ENCODE peak calls at places on chromosome 19, in nine cellular contexts. One of them, this sample, is unnamed.

GRCh38 chr19:41362143-41362847 is 1.7 kb downstream of the B9D2 start:
- DNase-seq in WTC11: no peak
- DNase-seq in brain microvascular endothelial cell: no peak
- DNase-seq in AG09319: no peak
- DNase-seq in nephron progenitor cell: no peak
- DNase-seq in left ventricle myocardium inferior: no peak
- DNase-seq in Calu3: peak
- DNase-seq in fibroblast of villous mesenchyme: no peak
- DNase-seq in gastrocnemius medialis: no peak
- DNase-seq in this sample: no peak

GRCh38 chr19:35128398-35129057 is 6.3 kb downstream of the LGI4 start:
- DNase-seq in WTC11: no peak
- DNase-seq in brain microvascular endothelial cell: no peak
- DNase-seq in AG09319: no peak
- DNase-seq in nephron progenitor cell: no peak
- DNase-seq in left ventricle myocardium inferior: no peak
- DNase-seq in Calu3: no peak
- DNase-seq in fibroblast of villous mesenchyme: no peak
- DNase-seq in gastrocnemius medialis: no peak
- DNase-seq in this sample: no peak

GRCh38 chr19:3607398-3608078 is 863 bp upstream of the TBXA2R start:
- DNase-seq in WTC11: peak
- DNase-seq in brain microvascular endothelial cell: no peak
- DNase-seq in AG09319: no peak
- DNase-seq in nephron progenitor cell: no peak
- DNase-seq in left ventricle myocardium inferior: peak
- DNase-seq in Calu3: no peak
- DNase-seq in fibroblast of villous mesenchyme: no peak
- DNase-seq in gastrocnemius medialis: no peak
- DNase-seq in this sample: no peak

GRCh38 chr19:20318616-20319015 is 151.6 kb downstream of the ZNF486 start:
- DNase-seq in WTC11: no peak
- DNase-seq in brain microvascular endothelial cell: no peak
- DNase-seq in AG09319: no peak
- DNase-seq in nephron progenitor cell: no peak
- DNase-seq in left ventricle myocardium inferior: no peak
- DNase-seq in Calu3: no peak
- DNase-seq in fibroblast of villous mesenchyme: no peak
- DNase-seq in gastrocnemius medialis: no peak
- DNase-seq in this sample: no peak

GRCh38 chr19:55116232-55117062 is 990 bp downstream of the PPP1R12C start:
- DNase-seq in WTC11: no peak
- DNase-seq in brain microvascular endothelial cell: peak
- DNase-seq in AG09319: no peak
- DNase-seq in nephron progenitor cell: peak
- DNase-seq in left ventricle myocardium inferior: peak
- DNase-seq in Calu3: peak
- DNase-seq in fibroblast of villous mesenchyme: peak
- DNase-seq in gastrocnemius medialis: peak
- DNase-seq in this sample: peak

GRCh38 chr19:37220383-37220782 is 2.4 kb downstream of the ZNF383 start:
- DNase-seq in WTC11: no peak
- DNase-seq in brain microvascular endothelial cell: no peak
- DNase-seq in AG09319: no peak
- DNase-seq in nephron progenitor cell: no peak
- DNase-seq in left ventricle myocardium inferior: no peak
- DNase-seq in Calu3: no peak
- DNase-seq in fibroblast of villous mesenchyme: no peak
- DNase-seq in gastrocnemius medialis: no peak
- DNase-seq in this sample: no peak

GRCh38 chr19:51131780-51132680 is 7.3 kb downstream of the SIGLEC9 start:
- DNase-seq in WTC11: no peak
- DNase-seq in brain microvascular endothelial cell: peak
- DNase-seq in AG09319: no peak
- DNase-seq in nephron progenitor cell: no peak
- DNase-seq in left ventricle myocardium inferior: peak
- DNase-seq in Calu3: no peak
- DNase-seq in fibroblast of villous mesenchyme: peak
- DNase-seq in gastrocnemius medialis: no peak
- DNase-seq in this sample: no peak

GRCh38 chr19:17467471-17468301 is 2.6 kb upstream of the SLC27A1 start:
- DNase-seq in WTC11: no peak
- DNase-seq in brain microvascular endothelial cell: no peak
- DNase-seq in AG09319: no peak
- DNase-seq in nephron progenitor cell: no peak
- DNase-seq in left ventricle myocardium inferior: no peak
- DNase-seq in Calu3: no peak
- DNase-seq in fibroblast of villous mesenchyme: no peak
- DNase-seq in gastrocnemius medialis: peak
- DNase-seq in this sample: no peak

GRCh38 chr19:46460981-46461380 is 10.4 kb downstream of the PNMA8A start:
- DNase-seq in WTC11: no peak
- DNase-seq in brain microvascular endothelial cell: no peak
- DNase-seq in AG09319: no peak
- DNase-seq in nephron progenitor cell: no peak
- DNase-seq in left ventricle myocardium inferior: no peak
- DNase-seq in Calu3: no peak
- DNase-seq in fibroblast of villous mesenchyme: no peak
- DNase-seq in gastrocnemius medialis: no peak
- DNase-seq in this sample: no peak

GRCh38 chr19:32404939-32405430 is 585 bp upstream of the DPY19L3 start:
- DNase-seq in WTC11: peak
- DNase-seq in brain microvascular endothelial cell: peak
- DNase-seq in AG09319: peak
- DNase-seq in nephron progenitor cell: peak
- DNase-seq in left ventricle myocardium inferior: peak
- DNase-seq in Calu3: peak
- DNase-seq in fibroblast of villous mesenchyme: peak
- DNase-seq in gastrocnemius medialis: peak
- DNase-seq in this sample: no peak

GRCh38 chr19:46480409-46480808 is 9.0 kb upstream of the PNMA8A start:
- DNase-seq in WTC11: no peak
- DNase-seq in brain microvascular endothelial cell: peak
- DNase-seq in AG09319: no peak
- DNase-seq in nephron progenitor cell: peak
- DNase-seq in left ventricle myocardium inferior: no peak
- DNase-seq in Calu3: no peak
- DNase-seq in fibroblast of villous mesenchyme: peak
- DNase-seq in gastrocnemius medialis: no peak
- DNase-seq in this sample: no peak

GRCh38 chr19:51441410-51442390 is 16.6 kb downstream of the SIGLEC8 start:
- DNase-seq in WTC11: no peak
- DNase-seq in brain microvascular endothelial cell: no peak
- DNase-seq in AG09319: no peak
- DNase-seq in nephron progenitor cell: no peak
- DNase-seq in left ventricle myocardium inferior: no peak
- DNase-seq in Calu3: peak
- DNase-seq in fibroblast of villous mesenchyme: no peak
- DNase-seq in gastrocnemius medialis: no peak
- DNase-seq in this sample: peak

GRCh38 chr19:38183227-38183914 is 40.7 kb downstream of the DPF1 start:
- DNase-seq in WTC11: peak
- DNase-seq in brain microvascular endothelial cell: peak
- DNase-seq in AG09319: no peak
- DNase-seq in nephron progenitor cell: peak
- DNase-seq in left ventricle myocardium inferior: peak
- DNase-seq in Calu3: no peak
- DNase-seq in fibroblast of villous mesenchyme: peak
- DNase-seq in gastrocnemius medialis: no peak
- DNase-seq in this sample: no peak

GRCh38 chr19:5913739-5914357 is at the start of gene CAPS:
- DNase-seq in WTC11: no peak
- DNase-seq in brain microvascular endothelial cell: no peak
- DNase-seq in AG09319: peak
- DNase-seq in nephron progenitor cell: no peak
- DNase-seq in left ventricle myocardium inferior: peak
- DNase-seq in Calu3: peak
- DNase-seq in fibroblast of villous mesenchyme: peak
- DNase-seq in gastrocnemius medialis: no peak
- DNase-seq in this sample: no peak

DNA sequence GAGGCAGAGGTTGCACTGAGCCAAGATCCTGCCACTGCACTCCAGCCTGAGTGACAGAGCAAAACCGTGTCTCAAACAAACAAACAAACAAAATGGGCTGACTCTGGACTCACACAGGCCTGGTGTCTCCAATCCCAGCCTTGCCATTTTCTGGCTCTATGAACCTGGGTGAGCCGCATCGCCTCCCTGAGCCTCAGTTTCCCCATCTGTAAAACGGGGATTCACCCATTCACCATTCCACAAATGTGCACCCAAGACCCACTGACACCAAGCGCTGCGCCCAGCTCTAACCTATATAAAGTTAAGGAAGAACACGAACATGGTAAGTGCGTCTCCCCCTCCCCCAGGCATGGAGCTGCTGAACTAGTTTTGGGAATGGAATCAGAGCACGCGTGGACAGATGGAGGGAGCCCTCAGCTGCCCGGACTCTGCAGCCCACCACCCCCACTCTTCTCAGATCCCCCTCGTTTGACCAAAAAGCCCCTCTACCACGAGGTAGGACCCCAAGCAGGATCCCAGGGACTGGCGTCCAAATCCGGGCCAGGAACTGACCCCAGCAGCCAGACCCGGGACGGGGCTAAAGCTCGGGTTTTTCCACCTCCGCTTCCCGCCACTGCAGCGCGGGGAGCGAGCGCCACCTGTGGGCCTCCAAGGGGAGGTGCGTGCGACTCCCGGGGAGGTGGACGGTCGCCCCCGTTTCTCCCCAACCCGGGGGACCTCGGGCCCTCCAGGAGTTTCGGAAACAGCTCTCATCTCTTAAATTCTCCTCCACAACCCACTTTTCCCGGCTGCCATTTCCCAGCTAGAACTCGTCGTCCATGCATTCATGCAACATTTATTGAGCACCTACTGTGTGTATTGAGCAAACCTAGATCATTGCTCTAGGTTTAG is 33.0 kb upstream of the ADGRE5 start:
- DNase-seq in WTC11: peak
- DNase-seq in brain microvascular endothelial cell: no peak
- DNase-seq in AG09319: no peak
- DNase-seq in nephron progenitor cell: peak
- DNase-seq in left ventricle myocardium inferior: peak
- DNase-seq in Calu3: peak
- DNase-seq in fibroblast of villous mesenchyme: peak
- DNase-seq in gastrocnemius medialis: peak
- DNase-seq in this sample: peak
- TF ChIP-seq CTCF in WTC11: peak
- TF ChIP-seq CTCF in brain microvascular endothelial cell: peak
- TF ChIP-seq CTCF in AG09319: peak
- TF ChIP-seq CTCF in nephron progenitor cell: peak
- TF ChIP-seq CTCF in left ventricle myocardium inferior: peak
- TF ChIP-seq CTCF in Calu3: peak
- TF ChIP-seq CTCF in fibroblast of villous mesenchyme: peak
- TF ChIP-seq CTCF in gastrocnemius medialis: peak
- TF ChIP-seq CTCF in this sample: peak

DNA sequence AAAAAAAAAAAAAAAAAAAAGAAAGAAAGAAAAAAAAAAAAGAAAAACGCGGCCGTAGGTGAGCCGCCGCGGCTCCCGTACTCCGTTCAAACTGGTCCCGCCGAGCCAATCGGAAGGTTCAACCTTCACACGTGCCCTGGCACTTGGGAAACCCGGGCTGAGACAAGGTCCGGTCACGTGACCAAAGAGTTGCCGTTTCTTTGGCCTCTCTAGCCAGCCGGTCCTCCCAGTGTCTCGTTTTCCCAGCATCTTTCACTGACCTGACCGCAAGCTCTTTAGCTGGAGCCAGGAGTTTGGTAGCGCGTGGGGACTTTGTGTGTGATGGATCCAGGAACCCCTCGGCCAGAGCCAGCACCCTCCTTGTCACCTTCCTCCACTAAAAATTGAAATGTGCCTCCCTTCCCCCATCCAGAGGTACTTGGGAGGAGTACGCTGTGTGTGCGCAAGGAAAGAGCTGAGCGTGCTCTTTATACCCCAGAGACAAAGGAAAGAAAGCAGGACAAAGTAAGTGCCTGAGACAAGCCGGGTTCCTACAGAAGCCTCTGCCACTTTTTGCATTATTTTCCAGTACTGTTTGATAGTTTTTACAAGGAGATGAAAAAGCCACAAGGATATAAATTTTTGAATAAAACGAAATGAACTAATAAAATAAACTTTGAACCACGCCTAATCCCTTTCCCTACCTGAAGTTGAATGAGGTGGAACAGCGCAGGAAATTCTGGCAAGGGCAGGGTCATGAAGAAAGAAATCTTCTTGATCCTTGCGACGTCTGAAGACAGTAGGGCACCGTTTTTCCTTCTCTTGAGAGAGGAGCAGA is 958 bp downstream of the TNPO2 start:
- DNase-seq in WTC11: peak
- DNase-seq in brain microvascular endothelial cell: peak
- DNase-seq in AG09319: peak
- DNase-seq in nephron progenitor cell: peak
- DNase-seq in left ventricle myocardium inferior: peak
- DNase-seq in Calu3: peak
- DNase-seq in fibroblast of villous mesenchyme: peak
- DNase-seq in gastrocnemius medialis: peak
- DNase-seq in this sample: peak
- TF ChIP-seq CTCF in WTC11: no peak
- TF ChIP-seq CTCF in brain microvascular endothelial cell: no peak
- TF ChIP-seq CTCF in AG09319: no peak
- TF ChIP-seq CTCF in nephron progenitor cell: no peak
- TF ChIP-seq CTCF in left ventricle myocardium inferior: no peak
- TF ChIP-seq CTCF in Calu3: no peak
- TF ChIP-seq CTCF in fibroblast of villous mesenchyme: no peak
- TF ChIP-seq CTCF in gastrocnemius medialis: peak
- TF ChIP-seq CTCF in this sample: no peak

DNA sequence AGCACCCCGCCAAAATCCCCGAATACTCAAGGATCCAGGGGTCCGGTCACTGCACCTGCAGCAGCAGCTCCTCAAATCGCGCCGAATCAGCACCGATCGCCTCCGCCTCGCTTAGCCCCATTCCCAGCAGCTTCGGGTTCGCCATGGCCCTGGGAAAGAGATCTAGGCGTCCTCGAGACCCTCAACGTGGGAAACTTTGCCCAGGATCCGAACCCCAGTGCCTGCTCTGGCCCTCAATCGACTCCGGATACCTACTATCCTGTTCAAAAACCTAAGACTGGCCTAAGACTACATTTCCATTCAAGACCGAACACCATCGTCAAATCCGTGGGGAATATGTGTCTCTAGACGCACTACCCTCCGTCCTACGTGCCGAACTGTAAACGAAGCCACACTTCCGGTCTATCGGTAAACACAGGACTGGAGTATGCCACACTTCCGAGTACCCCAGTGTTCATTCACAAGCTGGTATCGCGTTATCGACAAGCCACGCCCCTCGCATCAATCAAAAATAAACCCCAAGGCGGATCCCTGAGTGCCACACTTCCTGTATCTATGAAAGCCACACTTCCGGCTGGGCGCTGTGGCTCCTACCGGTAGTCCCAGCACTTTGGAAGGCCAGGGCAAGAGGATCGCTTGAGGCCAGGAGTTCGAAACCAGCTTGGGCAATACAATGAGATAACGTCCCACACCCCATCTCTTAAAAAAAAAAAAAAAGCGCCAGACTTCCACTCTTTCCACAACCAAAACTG is at the start of gene PIH1D1:
- DNase-seq in WTC11: peak
- DNase-seq in brain microvascular endothelial cell: peak
- DNase-seq in AG09319: peak
- DNase-seq in nephron progenitor cell: peak
- DNase-seq in left ventricle myocardium inferior: peak
- DNase-seq in Calu3: peak
- DNase-seq in fibroblast of villous mesenchyme: peak
- DNase-seq in gastrocnemius medialis: peak
- DNase-seq in this sample: peak
- TF ChIP-seq CTCF in WTC11: no peak
- TF ChIP-seq CTCF in brain microvascular endothelial cell: peak
- TF ChIP-seq CTCF in AG09319: peak
- TF ChIP-seq CTCF in nephron progenitor cell: no peak
- TF ChIP-seq CTCF in left ventricle myocardium inferior: peak
- TF ChIP-seq CTCF in Calu3: no peak
- TF ChIP-seq CTCF in fibroblast of villous mesenchyme: peak
- TF ChIP-seq CTCF in gastrocnemius medialis: peak
- TF ChIP-seq CTCF in this sample: no peak

GRCh38 chr19:10107817-10108367 is 1.7 kb downstream of the PPAN start:
- DNase-seq in WTC11: no peak
- DNase-seq in brain microvascular endothelial cell: no peak
- DNase-seq in AG09319: no peak
- DNase-seq in nephron progenitor cell: no peak
- DNase-seq in left ventricle myocardium inferior: no peak
- DNase-seq in Calu3: no peak
- DNase-seq in fibroblast of villous mesenchyme: no peak
- DNase-seq in gastrocnemius medialis: no peak
- DNase-seq in this sample: no peak
- TF ChIP-seq CTCF in WTC11: no peak
- TF ChIP-seq CTCF in brain microvascular endothelial cell: no peak
- TF ChIP-seq CTCF in AG09319: no peak
- TF ChIP-seq CTCF in nephron progenitor cell: no peak
- TF ChIP-seq CTCF in left ventricle myocardium inferior: no peak
- TF ChIP-seq CTCF in Calu3: no peak
- TF ChIP-seq CTCF in fibroblast of villous mesenchyme: no peak
- TF ChIP-seq CTCF in gastrocnemius medialis: no peak
- TF ChIP-seq CTCF in this sample: no peak

This sample was measured in activated B cell treated with CpG ODN at 0.5 μM for 24 hours.